ENCODE peak calls at places on chromosome 18, in six cellular contexts. F, D, U, B, M and S are unnamed samples.

GRCh38 chr18:36187138-36187825 is at the start of gene MOCOS:
- DNase-seq in F (peak; percentile 92), D (peak; percentile 94), U (peak; percentile 68), B (no peak), M (no peak), S (peak; percentile 63)

GRCh38 chr18:36322734-36323133 is 25.2 kb downstream of the FHOD3 start:
- DNase-seq in F (no peak), D (no peak), U (no peak), B (no peak), M (no peak), S (no peak)

GRCh38 chr18:7600528-7601248 is 33.6 kb downstream of the PTPRM start:
- DNase-seq in F (no peak), D (no peak), U (no peak), B (no peak), M (no peak), S (no peak)

GRCh38 chr18:32086866-32087265 is 4.8 kb upstream of the RNF138 start:
- DNase-seq in F (no peak), D (no peak), U (no peak), B (no peak), M (no peak), S (no peak)

GRCh38 chr18:59715966-59716369 is 18.7 kb upstream of the CCBE1 start:
- DNase-seq in F (no peak), D (no peak), U (no peak), B (no peak), M (no peak), S (peak; percentile 70)

GRCh38 chr18:45566025-45566740 is 49.1 kb upstream of the SLC14A2 start:
- DNase-seq in F (no peak), D (no peak), U (no peak), B (no peak), M (no peak), S (no peak)

GRCh38 chr18:32308493-32309120 is 118.8 kb downstream of the MEP1B start:
- DNase-seq in F (no peak), D (no peak), U (no peak), B (no peak), M (no peak), S (peak; percentile 36)

GRCh38 chr18:1665064-1665463 is 760.4 kb downstream of the ADCYAP1 start:
- DNase-seq in F (no peak), D (no peak), U (no peak), B (no peak), M (no peak), S (no peak)

GRCh38 chr18:74115046-74115445 is 32.6 kb downstream of the FBXO15 start:
- DNase-seq in F (no peak), D (no peak), U (no peak), B (no peak), M (no peak), S (no peak)

GRCh38 chr18:69400253-69400975 is at the start of gene DOK6:
- DNase-seq in F (peak; percentile 94), D (no peak), U (peak; percentile 84), B (no peak), M (no peak), S (peak; percentile 12)

GRCh38 chr18:46152436-46152807 is 48.2 kb downstream of the HAUS1 start:
- DNase-seq in F (no peak), D (no peak), U (no peak), B (no peak), M (no peak), S (peak; percentile 37)

GRCh38 chr18:62364558-62364957 is 39.4 kb downstream of the TNFRSF11A start:
- DNase-seq in F (no peak), D (no peak), U (no peak), B (no peak), M (no peak), S (no peak)

GRCh38 chr18:61950371-61950770 is 57.6 kb upstream of the RNF152 start:
- DNase-seq in F (no peak), D (no peak), U (no peak), B (no peak), M (no peak), S (no peak)

GRCh38 chr18:13577091-13577697 is 149.2 kb downstream of the FAM210A start:
- DNase-seq in F (no peak), D (no peak), U (no peak), B (peak; percentile 90), M (no peak), S (no peak)

GRCh38 chr18:50011813-50012445 is 183.0 kb downstream of the MYO5B start:
- DNase-seq in F (no peak), D (no peak), U (peak; percentile 50), B (no peak), M (no peak), S (no peak)

GRCh38 chr18:62964432-62964831 is 249.1 kb downstream of the PHLPP1 start:
- DNase-seq in F (no peak), D (no peak), U (no peak), B (no peak), M (no peak), S (no peak)

GRCh38 chr18:13184396-13184795 is 34.2 kb upstream of the LDLRAD4 start:
- DNase-seq in F (no peak), D (no peak), U (no peak), B (no peak), M (no peak), S (no peak)

GRCh38 chr18:59763541-59764136 is 66.4 kb upstream of the CCBE1 start:
- DNase-seq in F (no peak), D (no peak), U (no peak), B (no peak), M (no peak), S (no peak)

GRCh38 chr18:45652703-45653490 is 37.6 kb downstream of the SLC14A2 start:
- DNase-seq in F (no peak), D (no peak), U (no peak), B (no peak), M (no peak), S (no peak)

GRCh38 chr18:52554180-52554579 is 214.2 kb downstream of the DCC start:
- DNase-seq in F (no peak), D (no peak), U (no peak), B (no peak), M (no peak), S (no peak)
- TF ChIP-seq EP300 in F (no peak), D (no peak), U (no peak), B (no peak), M (no peak), S (no peak)

GRCh38 chr18:8982416-8983183 is 119.9 kb upstream of the NDUFV2 start:
- DNase-seq in F (peak; percentile 61), D (peak; percentile 59), U (peak; percentile 60), B (no peak), M (no peak), S (peak; percentile 83)
- TF ChIP-seq RFX5 in F (no peak), D (no peak), U (no peak), B (no peak), M (no peak), S (no peak)

GRCh38 chr18:9825571-9826073 is 60.2 kb upstream of the TXNDC2 start:
- DNase-seq in F (no peak), D (peak; percentile 81), U (peak; percentile 47), B (no peak), M (no peak), S (peak; percentile 65)

GRCh38 chr18:9823805-9824473 is 61.8 kb upstream of the TXNDC2 start:
- DNase-seq in F (no peak), D (no peak), U (no peak), B (no peak), M (no peak), S (no peak)

GRCh38 chr18:9822587-9822986 is 63.2 kb upstream of the TXNDC2 start:
- DNase-seq in F (no peak), D (no peak), U (no peak), B (no peak), M (no peak), S (no peak)

GRCh38 chr18:9824862-9825479 is 60.8 kb upstream of the TXNDC2 start:
- DNase-seq in F (no peak), D (no peak), U (no peak), B (no peak), M (no peak), S (no peak)

DNA sequence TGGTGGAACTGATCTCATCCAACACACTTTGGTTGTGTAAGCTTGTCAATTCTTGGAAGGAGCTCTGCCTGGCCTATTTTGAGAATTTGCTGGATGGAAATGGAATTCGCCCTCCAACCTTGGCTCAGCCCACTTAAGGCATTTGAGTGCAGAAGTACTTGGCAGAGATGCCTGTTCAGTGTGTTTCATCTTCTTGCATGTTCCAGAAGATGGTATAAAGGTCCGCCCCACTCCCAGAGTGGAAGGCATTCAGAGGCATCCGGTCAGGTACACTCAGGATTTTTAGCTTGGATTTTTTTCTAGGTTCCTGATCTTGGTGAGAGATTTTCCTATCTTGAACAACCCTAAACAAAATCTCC is 61.3 kb upstream of the TXNDC2 start:
- DNase-seq in F (no peak), D (no peak), U (no peak), B (no peak), M (no peak), S (peak; percentile 66)
- TF ChIP-seq EP300 in F (no peak), D (no peak), U (no peak), B (no peak), M (no peak), S (no peak)

DNA sequence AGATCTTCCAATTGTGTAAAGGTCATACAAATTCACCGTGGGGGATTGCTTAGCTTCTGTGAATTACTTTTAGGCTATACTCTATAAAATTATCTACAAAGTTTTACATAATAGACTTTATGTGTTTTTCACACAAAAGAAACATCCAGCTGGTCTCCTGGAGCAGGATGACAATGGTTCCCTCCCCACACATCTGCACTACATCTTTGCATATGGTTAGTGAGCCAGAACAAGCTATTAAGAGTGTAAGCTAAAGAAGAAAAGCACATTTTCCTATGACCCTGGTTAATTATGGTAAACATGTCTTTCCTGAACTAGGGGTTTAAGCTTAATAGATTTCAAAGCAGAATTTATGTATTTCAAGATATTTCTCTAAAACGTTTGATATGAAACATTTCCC is 295.1 kb downstream of the ASXL3 start:
- DNase-seq in F (no peak), D (no peak), U (no peak), B (no peak), M (no peak), S (no peak)
- TF ChIP-seq RFX5 in F (no peak), D (no peak), U (no peak), B (no peak), M (no peak), S (no peak)

GRCh38 chr18:39366086-39366485 is 1800.5 kb upstream of the CELF4 start:
- DNase-seq in F (no peak), D (no peak), U (no peak), B (no peak), M (no peak), S (no peak)

GRCh38 chr18:39371996-39372395 is 1806.4 kb upstream of the CELF4 start:
- DNase-seq in F (no peak), D (no peak), U (no peak), B (no peak), M (no peak), S (no peak)
- TF ChIP-seq EP300 in F (no peak), D (no peak), U (no peak), B (no peak), M (no peak), S (no peak)